ENCODE peak calls at places on chromosomes 1 and 21, in eight cellular contexts. S is cardiac muscle cell, N is GM23248, A is right cardiac atrium, I is T47D, D is WTC11, M is A549, C is psoas muscle. X is an unnamed sample.

GRCh38 chr1:112687361-112687760 is 12.9 kb downstream of the MOV10 start:
- DNase-seq in I (no peak), M (no peak), C (no peak), D (no peak), A (no peak), S (no peak), N (no peak), X (no peak)

GRCh38 chr1:86645866-86646647 is 58.3 kb upstream of the SH3GLB1 start:
- DNase-seq in C (no peak), D (no peak), N (no peak), M (no peak), I (no peak), A (no peak), S (no peak), X (no peak)

GRCh38 chr1:185010361-185010760 is 35.0 kb upstream of the RNF2 start:
- DNase-seq in M (no peak), D (no peak), C (no peak), S (no peak), A (no peak), I (no peak), N (no peak), X (no peak)

GRCh38 chr1:117672756-117673155 is 66.9 kb downstream of the TENT5C start:
- DNase-seq in N (no peak), A (no peak), I (no peak), D (no peak), C (no peak), M (no peak), S (no peak), X (no peak)

GRCh38 chr1:33599516-33600115 is 127.2 kb downstream of the ZSCAN20 start:
- DNase-seq in I (no peak), M (no peak), N (no peak), D (no peak), C (no peak), A (no peak), S (no peak), X (no peak)

GRCh38 chr1:163195728-163196448 is 6.8 kb downstream of the RGS5 start:
- DNase-seq in I (no peak), D (no peak), M (no peak), C (no peak), S (peak), A (peak), N (peak), X (peak)

GRCh38 chr1:119367332-119368124 is 1.1 kb upstream of the HAO2 start:
- DNase-seq in D (no peak), A (no peak), N (peak), I (peak), M (peak), C (no peak), S (peak), X (peak)

GRCh38 chr1:175890958-175891357 is 147.6 kb upstream of the TNR start:
- DNase-seq in C (no peak), N (no peak), S (no peak), A (no peak), I (no peak), D (no peak), M (no peak), X (no peak)

GRCh38 chr21:22941779-22942178 is 1943.6 kb downstream of the NCAM2 start:
- DNase-seq in S (no peak), N (no peak), C (no peak), M (no peak), A (no peak), I (no peak), D (no peak), X (no peak)

GRCh38 chr1:78048446-78048845 is 2.7 kb downstream of the GIPC2 start:
- DNase-seq in D (no peak), M (no peak), A (no peak), C (no peak), S (no peak), I (no peak), N (no peak), X (no peak)

GRCh38 chr1:94646151-94646643 is 104.6 kb upstream of the F3 start:
- DNase-seq in A (no peak), D (no peak), I (no peak), N (peak), M (no peak), C (no peak), S (peak), X (no peak)

GRCh38 chr1:108643492-108644333 is 17.2 kb downstream of the HENMT1 start:
- DNase-seq in S (peak), N (peak), M (peak), I (peak), D (no peak), A (peak), C (no peak), X (peak)

GRCh38 chr1:24413350-24414163 is at the start of gene STPG1:
- DNase-seq in I (peak), N (peak), C (peak), D (peak), S (peak), A (peak), M (peak), X (peak)

GRCh38 chr1:24051206-24051945 is 60.6 kb downstream of the MYOM3 start:
- DNase-seq in D (no peak), A (no peak), S (peak), M (no peak), N (no peak), I (no peak), C (no peak), X (no peak)

GRCh38 chr1:72284084-72284397 is 1.7 kb upstream of the NEGR1 start:
- DNase-seq in C (no peak), N (no peak), M (no peak), D (no peak), S (no peak), I (no peak), A (no peak), X (no peak)

GRCh38 chr1:33455537-33456301 is 16.7 kb upstream of the ZSCAN20 start:
- DNase-seq in A (no peak), S (peak), D (peak), N (peak), C (no peak), I (peak), M (peak), X (peak)

GRCh38 chr21:46096997-46097825 is 701 bp upstream of the COL6A2 start:
- DNase-seq in C (peak), M (no peak), S (no peak), I (no peak), A (peak), N (peak), D (peak), X (no peak)

GRCh38 chr1:11042995-11043874 is 3.8 kb downstream of the MASP2 start:
- DNase-seq in I (no peak), S (no peak), M (no peak), D (no peak), N (no peak), C (no peak), A (no peak), X (no peak)

GRCh38 chr1:88612783-88613182 is 71.3 kb upstream of the PKN2 start:
- DNase-seq in I (no peak), M (no peak), C (no peak), N (no peak), S (no peak), A (no peak), D (no peak), X (no peak)

GRCh38 chr21:42614391-42614790 is 39.0 kb upstream of the PDE9A start:
- DNase-seq in D (no peak), S (no peak), A (no peak), I (no peak), N (no peak), M (no peak), C (no peak), X (no peak)

GRCh38 chr1:226611301-226611700 is 62.7 kb downstream of the STUM start:
- DNase-seq in C (no peak), D (peak), A (no peak), S (no peak), M (no peak), N (no peak), I (no peak), X (no peak)

GRCh38 chr1:43919906-43920305 is 13.7 kb upstream of the ARTN start:
- DNase-seq in A (no peak), C (no peak), M (no peak), D (no peak), N (no peak), S (no peak), I (no peak), X (no peak)

GRCh38 chr1:18549896-18550295 is 69.2 kb downstream of the KLHDC7A start:
- DNase-seq in M (no peak), C (no peak), D (no peak), S (no peak), A (no peak), I (no peak), N (no peak), X (no peak)

GRCh38 chr1:3350441-3351261 is 103.8 kb upstream of the ARHGEF16 start:
- DNase-seq in C (peak), S (no peak), N (peak), D (no peak), M (no peak), I (no peak), A (peak), X (no peak)

GRCh38 chr1:230568008-230568407 is 74.3 kb upstream of the COG2 start:
- DNase-seq in S (peak), A (no peak), D (peak), M (peak), I (peak), N (peak), C (no peak), X (no peak)

GRCh38 chr1:175493999-175494336 is 249.4 kb downstream of the TNR start:
- DNase-seq in D (peak), N (no peak), M (no peak), I (no peak), C (no peak), A (no peak), S (no peak), X (no peak)

GRCh38 chr1:84206416-84206815 is 62.3 kb downstream of the PRKACB start:
- DNase-seq in A (no peak), I (no peak), S (no peak), N (no peak), D (no peak), C (no peak), M (no peak), X (no peak)

GRCh38 chr1:37040773-37041172 is 6.5 kb upstream of the GRIK3 start:
- DNase-seq in N (no peak), S (no peak), A (no peak), I (no peak), C (no peak), D (no peak), M (no peak), X (no peak)

GRCh38 chr1:110011527-110012041 is 22.8 kb upstream of the STRIP1 start:
- DNase-seq in D (no peak), M (peak), S (peak), A (no peak), I (peak), N (peak), C (no peak), X (peak)

GRCh38 chr1:66265268-66265667 is 268.7 kb upstream of the SGIP1 start:
- DNase-seq in M (no peak), S (no peak), D (no peak), C (no peak), A (no peak), I (no peak), N (no peak), X (peak)

GRCh38 chr1:66283583-66284041 is 250.3 kb upstream of the SGIP1 start:
- DNase-seq in S (no peak), M (no peak), I (no peak), N (peak), A (no peak), C (no peak), D (no peak), X (no peak)

GRCh38 chr1:167107456-167107855 is 13.6 kb downstream of the STYXL2 start:
- DNase-seq in N (peak), I (no peak), D (no peak), S (no peak), A (no peak), M (no peak), C (no peak), X (no peak)

GRCh38 chr1:4174291-4175200 is 274.5 kb upstream of the C1orf174 start:
- DNase-seq in S (no peak), A (no peak), C (no peak), I (no peak), M (no peak), D (no peak), N (no peak), X (no peak)

GRCh38 chr1:221667504-221667903 is 74.4 kb downstream of the DUSP10 start:
- DNase-seq in A (no peak), N (peak), I (no peak), M (no peak), C (no peak), S (peak), D (no peak), X (peak)

GRCh38 chr1:109623601-109624161 is 4.0 kb downstream of the AMPD2 start:
- DNase-seq in S (no peak), M (no peak), N (peak), A (no peak), C (no peak), D (no peak), I (no peak), X (no peak)

GRCh38 chr21:26385721-26386120 is 187.4 kb downstream of the CYYR1 start:
- DNase-seq in I (no peak), S (peak), N (peak), M (no peak), C (no peak), D (no peak), A (no peak), X (no peak)